ENCODE peak calls at places on chromosomes 12 and 14, in ten cellular contexts. M is endothelial cell; D is SJCRH30; A is AG08395; P is SW480; K is GM19239; E is stimulated activated CD4-positive, alpha-beta T cell treated with anti-CD3 and anti-CD28 coated beads, Interleukin-4, amount 100 ng/mL, for 24 hours; O is C1 segment of cervical spinal cord; F is HuH-7.5; C is stimulated activated CD8-positive, alpha-beta memory T cell treated with anti-CD3 and anti-CD28 coated beads, Interleukin-4, amount 100 ng/mL, for 1 hour. U is an unnamed sample.

GRCh38 chr14:93317836-93318807 is 14.7 kb downstream of the BTBD7 start:
- DNase-seq in K (no peak), F (no peak), A (peak; percentile 25), M (no peak), E (no peak), P (no peak), O (no peak), C (no peak), D (no peak), U (no peak)

GRCh38 chr14:93239869-93240677 is 33.0 kb downstream of the UBR7 start:
- DNase-seq in O (no peak), P (peak; percentile 35), M (no peak), A (peak; percentile 8), F (no peak), D (no peak), E (no peak), K (no peak), C (no peak), U (no peak)

GRCh38 chr12:72094490-72094889 is 155.8 kb downstream of the TPH2 start:
- DNase-seq in D (no peak), O (no peak), P (no peak), F (no peak), E (no peak), M (no peak), K (no peak), A (no peak), C (no peak), U (no peak)

GRCh38 chr12:80186727-80187217 is 87.4 kb downstream of the OTOGL start:
- DNase-seq in D (peak; percentile 58), A (peak; percentile 87), C (no peak), M (peak; percentile 59), E (peak; percentile 18), F (peak; percentile 39), P (peak; percentile 76), O (no peak), K (no peak), U (no peak)

GRCh38 chr12:54338682-54339296 is 13.9 kb downstream of the COPZ1 start:
- DNase-seq in C (no peak), F (no peak), M (no peak), A (no peak), O (no peak), K (no peak), P (no peak), D (no peak), E (no peak), U (no peak)

GRCh38 chr12:65946419-65946818 is 122.1 kb downstream of the HMGA2 start:
- DNase-seq in K (no peak), A (no peak), E (no peak), F (no peak), O (no peak), P (no peak), C (no peak), D (no peak), M (no peak), U (no peak)

GRCh38 chr14:77660754-77661153 is 44.3 kb upstream of the SPTLC2 start:
- DNase-seq in F (no peak), D (no peak), E (no peak), M (no peak), O (no peak), K (no peak), P (no peak), C (no peak), A (no peak), U (no peak)

GRCh38 chr12:118058881-118059644 is 1.9 kb downstream of the WSB2 start:
- DNase-seq in P (no peak), A (peak; percentile 49), K (no peak), F (no peak), M (no peak), D (no peak), C (no peak), E (no peak), O (no peak), U (no peak)

GRCh38 chr12:5440973-5441372 is 9.1 kb downstream of the NTF3 start:
- DNase-seq in C (no peak), K (no peak), D (no peak), E (no peak), P (no peak), F (no peak), O (no peak), M (no peak), A (no peak), U (no peak)

U was measured in left lobe of liver.